ENCODE peak calls at places on chromosomes 13 and 19, in six cellular contexts. One of them, this sample, is unnamed.

GRCh38 chr19:13063461-13064091 is 39.1 kb downstream of the LYL1 start:
- DNase-seq in HFFc6: no peak
- DNase-seq in glutamatergic neuron: no peak
- DNase-seq in lower leg skin: no peak
- DNase-seq in AG09319: no peak
- DNase-seq in WERI-Rb-1: no peak
- DNase-seq in this sample: no peak

GRCh38 chr13:23915308-23915707 is 18.0 kb upstream of the C1QTNF9B start:
- DNase-seq in HFFc6: no peak
- DNase-seq in glutamatergic neuron: no peak
- DNase-seq in lower leg skin: no peak
- DNase-seq in AG09319: no peak
- DNase-seq in WERI-Rb-1: peak
- DNase-seq in this sample: no peak

GRCh38 chr19:55165952-55166529 is 372 bp downstream of the DNAAF3 start:
- DNase-seq in HFFc6: peak
- DNase-seq in glutamatergic neuron: peak
- DNase-seq in lower leg skin: no peak
- DNase-seq in AG09319: no peak
- DNase-seq in WERI-Rb-1: peak
- DNase-seq in this sample: no peak

GRCh38 chr13:48500652-48501197 is 32.2 kb downstream of the RCBTB2 start:
- DNase-seq in HFFc6: peak
- DNase-seq in glutamatergic neuron: no peak
- DNase-seq in lower leg skin: no peak
- DNase-seq in AG09319: peak
- DNase-seq in WERI-Rb-1: no peak
- DNase-seq in this sample: peak

GRCh38 chr13:85521586-85521985 is 277.6 kb downstream of the SLITRK6 start:
- DNase-seq in HFFc6: no peak
- DNase-seq in glutamatergic neuron: no peak
- DNase-seq in lower leg skin: no peak
- DNase-seq in AG09319: no peak
- DNase-seq in WERI-Rb-1: no peak
- DNase-seq in this sample: no peak

GRCh38 chr19:42288881-42289555 is 12.9 kb upstream of the PRR19 start:
- DNase-seq in HFFc6: no peak
- DNase-seq in glutamatergic neuron: no peak
- DNase-seq in lower leg skin: no peak
- DNase-seq in AG09319: no peak
- DNase-seq in WERI-Rb-1: no peak
- DNase-seq in this sample: no peak

GRCh38 chr19:55000761-55001160 is 34.6 kb downstream of the NLRP2 start:
- DNase-seq in HFFc6: no peak
- DNase-seq in glutamatergic neuron: no peak
- DNase-seq in lower leg skin: no peak
- DNase-seq in AG09319: no peak
- DNase-seq in WERI-Rb-1: no peak
- DNase-seq in this sample: no peak

GRCh38 chr13:30341815-30342570 is 34.6 kb upstream of the KATNAL1 start:
- DNase-seq in HFFc6: peak
- DNase-seq in glutamatergic neuron: peak
- DNase-seq in lower leg skin: peak
- DNase-seq in AG09319: peak
- DNase-seq in WERI-Rb-1: no peak
- DNase-seq in this sample: peak

GRCh38 chr19:50695251-50696064 is 24.1 kb downstream of the SHANK1 start:
- DNase-seq in HFFc6: no peak
- DNase-seq in glutamatergic neuron: peak
- DNase-seq in lower leg skin: no peak
- DNase-seq in AG09319: no peak
- DNase-seq in WERI-Rb-1: peak
- DNase-seq in this sample: no peak

GRCh38 chr13:110529522-110530311 is 31.8 kb downstream of the RAB20 start:
- DNase-seq in HFFc6: no peak
- DNase-seq in glutamatergic neuron: no peak
- DNase-seq in lower leg skin: no peak
- DNase-seq in AG09319: no peak
- DNase-seq in WERI-Rb-1: no peak
- DNase-seq in this sample: no peak

GRCh38 chr19:36420961-36421748 is 2.7 kb upstream of the ZFP82 start:
- DNase-seq in HFFc6: no peak
- DNase-seq in glutamatergic neuron: peak
- DNase-seq in lower leg skin: no peak
- DNase-seq in AG09319: no peak
- DNase-seq in WERI-Rb-1: peak
- DNase-seq in this sample: no peak

GRCh38 chr13:112962911-112963625 is 5.9 kb upstream of the MCF2L start:
- DNase-seq in HFFc6: no peak
- DNase-seq in glutamatergic neuron: peak
- DNase-seq in lower leg skin: no peak
- DNase-seq in AG09319: no peak
- DNase-seq in WERI-Rb-1: no peak
- DNase-seq in this sample: no peak
- TF ChIP-seq CTCF in HFFc6: no peak
- TF ChIP-seq CTCF in glutamatergic neuron: no peak
- TF ChIP-seq CTCF in lower leg skin: no peak
- TF ChIP-seq CTCF in AG09319: no peak
- TF ChIP-seq CTCF in WERI-Rb-1: no peak
- TF ChIP-seq CTCF in this sample: no peak

GRCh38 chr19:18895828-18896341 is at the start of gene CERS1:
- DNase-seq in HFFc6: no peak
- DNase-seq in glutamatergic neuron: peak
- DNase-seq in lower leg skin: no peak
- DNase-seq in AG09319: no peak
- DNase-seq in WERI-Rb-1: peak
- DNase-seq in this sample: no peak
- TF ChIP-seq CTCF in HFFc6: no peak
- TF ChIP-seq CTCF in glutamatergic neuron: no peak
- TF ChIP-seq CTCF in lower leg skin: no peak
- TF ChIP-seq CTCF in AG09319: no peak
- TF ChIP-seq CTCF in WERI-Rb-1: no peak
- TF ChIP-seq CTCF in this sample: no peak

DNA sequence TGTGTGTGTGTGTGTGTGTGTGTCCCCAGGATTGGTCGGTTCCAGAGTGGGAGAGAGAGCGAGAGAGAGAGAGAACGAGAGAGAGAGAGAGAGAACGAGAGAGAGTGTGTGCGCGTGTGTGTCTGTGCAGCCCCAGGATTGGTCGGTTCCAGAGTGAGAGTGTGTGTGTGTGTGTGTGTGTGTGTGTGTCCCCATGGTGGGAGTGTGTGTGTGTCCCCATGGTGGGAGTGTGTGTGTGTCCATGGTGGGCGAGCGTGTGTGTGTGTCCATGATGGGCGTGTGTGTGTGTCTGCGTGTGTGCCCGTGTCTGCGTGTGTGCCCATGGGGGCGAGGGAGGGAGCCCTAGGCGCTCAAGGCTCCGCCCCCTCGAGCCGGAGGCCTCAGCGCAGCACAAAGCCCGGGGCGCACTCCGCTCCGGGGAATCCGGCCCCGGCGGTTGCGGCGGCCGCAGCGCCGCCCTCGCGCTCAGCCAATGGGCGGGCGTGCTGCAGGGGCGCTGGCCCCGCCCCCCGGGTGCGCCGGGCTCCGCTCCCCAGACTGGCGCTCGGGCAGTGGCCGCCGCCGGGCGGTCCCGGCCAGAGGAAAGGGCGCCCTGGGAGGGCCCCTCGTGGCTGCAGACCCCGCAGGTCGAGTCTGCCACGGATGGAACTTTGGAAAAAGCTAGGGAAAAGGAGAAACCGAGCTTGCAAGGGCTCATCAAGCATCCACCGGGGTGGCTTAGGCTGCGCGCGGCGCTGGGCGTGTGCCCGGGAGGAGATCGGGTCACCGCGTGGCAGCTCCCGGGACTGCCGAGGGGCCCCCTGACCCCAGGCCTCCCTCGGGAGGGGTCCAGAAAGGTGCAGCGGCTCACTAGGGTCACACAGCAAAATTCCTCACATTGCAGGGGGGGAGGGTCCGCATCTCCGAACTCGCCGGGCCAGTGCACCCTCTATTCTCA is 96.2 kb downstream of the INSR start:
- DNase-seq in HFFc6: peak
- DNase-seq in glutamatergic neuron: peak
- DNase-seq in lower leg skin: peak
- DNase-seq in AG09319: peak
- DNase-seq in WERI-Rb-1: peak
- DNase-seq in this sample: peak
- TF ChIP-seq CTCF in HFFc6: no peak
- TF ChIP-seq CTCF in glutamatergic neuron: peak
- TF ChIP-seq CTCF in lower leg skin: no peak
- TF ChIP-seq CTCF in AG09319: peak
- TF ChIP-seq CTCF in WERI-Rb-1: peak
- TF ChIP-seq CTCF in this sample: no peak

GRCh38 chr13:31434613-31435012 is 234.8 kb downstream of the B3GLCT start:
- DNase-seq in HFFc6: no peak
- DNase-seq in glutamatergic neuron: no peak
- DNase-seq in lower leg skin: no peak
- DNase-seq in AG09319: no peak
- DNase-seq in WERI-Rb-1: no peak
- DNase-seq in this sample: no peak

GRCh38 chr13:31433756-31434155 is 234.0 kb downstream of the B3GLCT start:
- DNase-seq in HFFc6: no peak
- DNase-seq in glutamatergic neuron: no peak
- DNase-seq in lower leg skin: no peak
- DNase-seq in AG09319: no peak
- DNase-seq in WERI-Rb-1: no peak
- DNase-seq in this sample: no peak

GRCh38 chr13:31437975-31438374 is 238.2 kb downstream of the B3GLCT start:
- DNase-seq in HFFc6: peak
- DNase-seq in glutamatergic neuron: no peak
- DNase-seq in lower leg skin: no peak
- DNase-seq in AG09319: no peak
- DNase-seq in WERI-Rb-1: no peak
- DNase-seq in this sample: no peak

GRCh38 chr13:31433201-31433600 is 233.4 kb downstream of the B3GLCT start:
- DNase-seq in HFFc6: no peak
- DNase-seq in glutamatergic neuron: no peak
- DNase-seq in lower leg skin: no peak
- DNase-seq in AG09319: peak
- DNase-seq in WERI-Rb-1: no peak
- DNase-seq in this sample: no peak

GRCh38 chr13:31436478-31436877 is 236.7 kb downstream of the B3GLCT start:
- DNase-seq in HFFc6: no peak
- DNase-seq in glutamatergic neuron: no peak
- DNase-seq in lower leg skin: no peak
- DNase-seq in AG09319: no peak
- DNase-seq in WERI-Rb-1: no peak
- DNase-seq in this sample: no peak
- TF ChIP-seq CTCF in HFFc6: no peak
- TF ChIP-seq CTCF in glutamatergic neuron: no peak
- TF ChIP-seq CTCF in lower leg skin: no peak
- TF ChIP-seq CTCF in AG09319: no peak
- TF ChIP-seq CTCF in WERI-Rb-1: no peak
- TF ChIP-seq CTCF in this sample: no peak

DNA sequence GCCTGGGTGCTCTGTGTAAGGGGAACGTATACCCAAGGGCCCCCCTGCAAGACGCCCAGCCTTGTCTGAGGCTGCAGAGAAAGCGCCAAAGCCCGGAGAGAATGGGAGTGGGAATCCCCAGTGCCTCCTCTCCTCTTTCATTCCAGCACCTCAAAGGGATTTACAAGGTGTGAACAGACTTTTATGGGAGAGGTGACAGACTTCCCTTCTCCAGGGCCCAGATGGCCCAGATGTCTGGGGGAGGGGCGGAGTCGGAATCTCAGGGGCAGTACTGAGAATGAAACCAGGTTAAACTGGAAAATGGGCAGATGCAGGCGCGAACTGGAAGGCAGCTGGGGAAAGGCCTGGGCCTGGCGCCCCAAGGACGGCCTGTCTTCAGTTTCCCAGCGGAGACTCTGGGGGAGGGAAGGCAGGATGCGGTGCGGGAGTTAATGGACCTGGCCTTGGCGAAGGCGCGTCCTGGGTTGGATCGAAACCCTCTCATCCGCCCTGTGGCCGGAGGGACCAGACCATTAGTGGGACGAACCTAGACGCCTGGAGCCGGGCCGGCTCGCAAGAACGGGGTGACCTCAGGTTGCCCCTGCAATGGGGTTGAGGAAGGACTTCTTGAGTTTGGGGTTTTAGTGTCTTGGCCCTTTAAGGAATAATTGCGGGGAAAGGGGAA is 622 bp upstream of the TRIP10 start:
- DNase-seq in HFFc6: no peak
- DNase-seq in glutamatergic neuron: peak
- DNase-seq in lower leg skin: peak
- DNase-seq in AG09319: no peak
- DNase-seq in WERI-Rb-1: peak
- DNase-seq in this sample: no peak
- TF ChIP-seq CTCF in HFFc6: peak
- TF ChIP-seq CTCF in glutamatergic neuron: no peak
- TF ChIP-seq CTCF in lower leg skin: no peak
- TF ChIP-seq CTCF in AG09319: no peak
- TF ChIP-seq CTCF in WERI-Rb-1: no peak
- TF ChIP-seq CTCF in this sample: no peak

GRCh38 chr19:29521291-29522075 is 4.3 kb upstream of the VSTM2B start:
- DNase-seq in HFFc6: no peak
- DNase-seq in glutamatergic neuron: peak
- DNase-seq in lower leg skin: no peak
- DNase-seq in AG09319: no peak
- DNase-seq in WERI-Rb-1: no peak
- DNase-seq in this sample: no peak
- TF ChIP-seq CTCF in HFFc6: no peak
- TF ChIP-seq CTCF in glutamatergic neuron: no peak
- TF ChIP-seq CTCF in lower leg skin: no peak
- TF ChIP-seq CTCF in AG09319: no peak
- TF ChIP-seq CTCF in WERI-Rb-1: no peak
- TF ChIP-seq CTCF in this sample: no peak

GRCh38 chr13:96982672-96983071 is 11.6 kb downstream of the OXGR1 start:
- DNase-seq in HFFc6: no peak
- DNase-seq in glutamatergic neuron: no peak
- DNase-seq in lower leg skin: no peak
- DNase-seq in AG09319: no peak
- DNase-seq in WERI-Rb-1: no peak
- DNase-seq in this sample: no peak

GRCh38 chr13:96988441-96988840 is 5.8 kb downstream of the OXGR1 start:
- DNase-seq in HFFc6: no peak
- DNase-seq in glutamatergic neuron: no peak
- DNase-seq in lower leg skin: no peak
- DNase-seq in AG09319: no peak
- DNase-seq in WERI-Rb-1: peak
- DNase-seq in this sample: no peak

DNA sequence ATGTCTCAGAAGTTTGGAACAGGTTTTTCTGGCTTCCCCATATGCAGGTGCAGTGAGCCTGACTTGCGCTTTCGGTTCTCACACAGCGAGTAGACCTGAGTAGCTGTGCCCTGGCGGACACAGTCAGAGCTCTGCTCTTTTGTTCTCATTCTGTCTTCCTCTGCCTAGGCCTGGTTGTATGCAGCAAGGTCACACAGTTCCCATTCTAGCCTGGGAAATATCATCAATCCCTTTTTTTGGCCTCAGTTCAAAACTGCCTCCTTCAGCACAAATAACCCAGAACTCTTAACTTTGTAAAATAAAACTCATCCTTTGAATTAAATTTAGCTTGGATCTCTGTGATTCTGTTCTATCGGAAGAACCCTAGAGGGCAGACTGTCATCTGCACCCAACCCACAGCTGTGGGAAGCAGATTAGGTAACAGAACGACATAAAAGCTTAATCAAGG is 10.2 kb downstream of the OXGR1 start:
- DNase-seq in HFFc6: no peak
- DNase-seq in glutamatergic neuron: peak
- DNase-seq in lower leg skin: peak
- DNase-seq in AG09319: no peak
- DNase-seq in WERI-Rb-1: no peak
- DNase-seq in this sample: no peak
- TF ChIP-seq CTCF in HFFc6: peak
- TF ChIP-seq CTCF in glutamatergic neuron: peak
- TF ChIP-seq CTCF in lower leg skin: no peak
- TF ChIP-seq CTCF in AG09319: no peak
- TF ChIP-seq CTCF in WERI-Rb-1: peak
- TF ChIP-seq CTCF in this sample: no peak

This sample was measured in AG04449.